ENCODE peak calls at places on chromosomes 4 and X, in ten cellular contexts. B, C, R, Q, L, U, A, G, T and W are unnamed samples.

GRCh38 chrX:10902001-10902400 is 209.1 kb upstream of the HCCS start:
- DNase-seq in B (no peak), C (no peak), R (peak), Q (no peak), L (no peak), U (no peak), A (no peak), G (no peak), T (no peak), W (no peak)

GRCh38 chr4:138053601-138054322 is 188.4 kb downstream of the SLC7A11 start:
- DNase-seq in B (no peak), C (no peak), R (peak), Q (no peak), L (no peak), U (no peak), A (no peak), G (no peak), T (peak), W (no peak)

GRCh38 chr4:143232277-143232676 is 47.6 kb downstream of the USP38 start:
- DNase-seq in B (no peak), C (no peak), R (no peak), Q (no peak), L (no peak), U (no peak), A (no peak), G (no peak), T (no peak), W (no peak)

GRCh38 chr4:53706422-53707032 is 115.2 kb upstream of the LNX1 start:
- DNase-seq in B (no peak), C (no peak), R (peak), Q (no peak), L (peak), U (no peak), A (no peak), G (peak), T (peak), W (no peak)

GRCh38 chrX:1450381-1451161 is 2.1 kb downstream of the ASMTL start:
- DNase-seq in B (no peak), C (no peak), R (no peak), Q (no peak), L (no peak), U (no peak), A (no peak), G (no peak), T (no peak), W (peak)

GRCh38 chr4:4865705-4866123 is 6.2 kb downstream of the MSX1 start:
- DNase-seq in B (peak), C (no peak), R (no peak), Q (no peak), L (no peak), U (no peak), A (no peak), G (no peak), T (no peak), W (no peak)

GRCh38 chr4:185933078-185933581 is 121.1 kb upstream of the SORBS2 start:
- DNase-seq in B (peak), C (no peak), R (peak), Q (peak), L (no peak), U (no peak), A (peak), G (no peak), T (no peak), W (no peak)

GRCh38 chrX:48101443-48101842 is 29.0 kb upstream of the SPACA5B start:
- DNase-seq in B (no peak), C (no peak), R (no peak), Q (no peak), L (no peak), U (no peak), A (no peak), G (no peak), T (no peak), W (no peak)

GRCh38 chr4:138891610-138892009 is 124.0 kb upstream of the NOCT start:
- DNase-seq in B (no peak), C (no peak), R (no peak), Q (no peak), L (no peak), U (no peak), A (no peak), G (no peak), T (no peak), W (no peak)

GRCh38 chr4:825969-826330 is at the start of gene CPLX1:
- DNase-seq in B (no peak), C (peak), R (no peak), Q (no peak), L (no peak), U (peak), A (peak), G (peak), T (no peak), W (no peak)

GRCh38 chr4:1629704-1630093 is 54.4 kb downstream of the FAM53A start:
- DNase-seq in B (no peak), C (no peak), R (no peak), Q (no peak), L (no peak), U (no peak), A (no peak), G (no peak), T (no peak), W (no peak)

GRCh38 chrX:9539611-9540387 is 74.9 kb downstream of the TBL1X start:
- DNase-seq in B (no peak), C (no peak), R (no peak), Q (no peak), L (no peak), U (no peak), A (no peak), G (no peak), T (no peak), W (no peak)

GRCh38 chr4:113356452-113356851 is 307.0 kb downstream of the ANK2 start:
- DNase-seq in B (no peak), C (no peak), R (no peak), Q (no peak), L (no peak), U (no peak), A (no peak), G (no peak), T (no peak), W (no peak)

GRCh38 chr4:137967480-137968190 is 274.5 kb downstream of the SLC7A11 start:
- DNase-seq in B (no peak), C (no peak), R (peak), Q (no peak), L (no peak), U (no peak), A (no peak), G (peak), T (no peak), W (no peak)

GRCh38 chr4:89599026-89599425 is 237.9 kb downstream of the SNCA start:
- DNase-seq in B (no peak), C (no peak), R (no peak), Q (no peak), L (no peak), U (no peak), A (no peak), G (no peak), T (no peak), W (no peak)

GRCh38 chr4:117001077-117001476 is 84.3 kb downstream of the TRAM1L1 start:
- DNase-seq in B (no peak), C (no peak), R (no peak), Q (no peak), L (peak), U (no peak), A (no peak), G (no peak), T (no peak), W (no peak)

GRCh38 chr4:178136736-178137345 is 694.6 kb upstream of the AGA start:
- DNase-seq in B (no peak), C (peak), R (no peak), Q (no peak), L (no peak), U (no peak), A (no peak), G (no peak), T (no peak), W (peak)

GRCh38 chr4:82604522-82604921 is 42.7 kb upstream of the TMEM150C start:
- DNase-seq in B (no peak), C (no peak), R (no peak), Q (no peak), L (no peak), U (no peak), A (no peak), G (no peak), T (no peak), W (no peak)

DNA sequence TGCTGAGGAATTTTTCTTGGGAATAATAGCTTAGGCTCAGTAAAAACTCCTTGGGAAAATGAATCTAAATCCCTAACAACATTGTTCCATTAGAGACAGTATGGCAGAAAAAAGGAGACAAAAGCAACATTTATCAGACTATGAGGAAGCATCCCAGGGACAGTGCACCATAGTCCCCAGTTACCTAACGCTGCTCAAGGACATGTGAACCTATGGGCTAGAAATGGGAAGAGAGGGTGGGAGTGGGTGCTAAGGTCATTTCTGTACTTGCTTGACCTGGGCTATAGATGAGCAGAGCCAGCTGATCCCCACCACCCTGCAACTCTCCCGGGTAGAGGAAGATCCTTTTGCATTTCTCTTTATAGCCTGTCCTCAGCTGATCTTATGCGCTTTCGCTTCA is 98.2 kb upstream of the CBR4 start:
- DNase-seq in B (no peak), C (no peak), R (no peak), Q (no peak), L (no peak), U (no peak), A (no peak), G (no peak), T (no peak), W (no peak)
- TF ChIP-seq CTCF in B (no peak), C (no peak), R (no peak), Q (no peak), L (no peak), U (no peak), A (no peak), G (no peak), T (no peak), W (no peak)

DNA sequence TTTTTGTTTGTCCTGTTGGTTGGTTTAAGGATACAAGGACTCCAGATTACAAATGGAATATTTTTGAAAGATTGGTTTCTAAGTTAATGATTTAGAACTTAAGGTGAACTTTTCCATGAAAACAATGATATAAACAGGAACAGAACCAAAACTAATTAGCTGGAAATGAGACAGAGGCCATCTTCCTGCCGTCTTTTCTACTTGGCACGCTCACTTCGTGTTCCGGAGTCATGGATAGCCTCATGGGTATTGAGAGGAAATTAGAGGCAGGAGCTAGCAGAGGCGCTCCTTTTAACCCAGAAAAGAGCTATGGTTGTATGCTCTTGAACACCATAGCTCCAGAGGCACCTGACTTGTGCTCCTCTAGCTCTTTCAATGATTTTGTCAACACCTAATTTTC is 2.4 kb downstream of the FAM241A start:
- DNase-seq in B (peak), C (no peak), R (no peak), Q (no peak), L (no peak), U (no peak), A (no peak), G (no peak), T (no peak), W (no peak)
- H3K4me3 ChIP-seq in B (peak), C (peak), R (no peak), Q (peak), L (no peak), U (no peak), A (no peak), G (peak), T (no peak), W (no peak)

GRCh38 chrX:120485562-120486520 is 16.7 kb upstream of the LAMP2 start:
- DNase-seq in B (peak), C (peak), R (peak), Q (peak), L (peak), U (peak), A (peak), G (peak), T (peak), W (peak)
- TF ChIP-seq POLR2A in B (no peak), C (no peak), R (no peak), Q (no peak), L (no peak), U (peak), A (peak), G (peak), T (peak), W (no peak)

GRCh38 chrX:131745942-131746489 is 202.1 kb downstream of the OR13H1 start:
- DNase-seq in B (no peak), C (no peak), R (no peak), Q (no peak), L (peak), U (no peak), A (no peak), G (no peak), T (no peak), W (no peak)

GRCh38 chrX:131746491-131746968 is 202.7 kb downstream of the OR13H1 start:
- DNase-seq in B (peak), C (no peak), R (peak), Q (no peak), L (peak), U (peak), A (peak), G (peak), T (peak), W (peak)

GRCh38 chrX:131739823-131740222 is 195.9 kb downstream of the OR13H1 start:
- DNase-seq in B (no peak), C (no peak), R (no peak), Q (no peak), L (no peak), U (no peak), A (no peak), G (no peak), T (no peak), W (peak)

GRCh38 chrX:131741103-131741581 is 197.3 kb downstream of the OR13H1 start:
- DNase-seq in B (peak), C (no peak), R (peak), Q (no peak), L (peak), U (peak), A (peak), G (no peak), T (no peak), W (peak)
- TF ChIP-seq CTCF in B (no peak), C (peak), R (peak), Q (no peak), L (peak), U (no peak), A (peak), G (no peak), T (no peak), W (no peak)

GRCh38 chr4:182042945-182043344 is 200.3 kb upstream of the TENM3 start:
- DNase-seq in B (no peak), C (no peak), R (no peak), Q (no peak), L (no peak), U (no peak), A (no peak), G (no peak), T (no peak), W (no peak)
- H3K4me3 ChIP-seq in B (no peak), C (no peak), R (no peak), Q (no peak), L (no peak), U (no peak), A (no peak), G (no peak), T (no peak), W (no peak)

GRCh38 chrX:22345884-22346283 is 73.2 kb downstream of the CBLL2 start:
- DNase-seq in B (no peak), C (no peak), R (peak), Q (no peak), L (no peak), U (no peak), A (no peak), G (no peak), T (no peak), W (no peak)
- TF ChIP-seq POLR2A in B (no peak), C (no peak), R (no peak), Q (no peak), L (no peak), U (no peak), A (no peak), G (no peak), T (no peak), W (no peak)